ENCODE peak calls at places on chromosomes 1 and 21, in ten cellular contexts. P is heart left ventricle, M is spleen, V is IMR-90, T is body of pancreas, I is adrenal gland, H is testis, F is Peyer's patch, Z is tibial nerve, R is right lobe of liver. L is an unnamed sample.

GRCh38 chr1:11528636-11529121 is 49.7 kb downstream of the DISP3 start:
- DNase-seq in Z (no peak), F (no peak), I (no peak), P (no peak), H (no peak), M (no peak), V (no peak), T (no peak), R (no peak), L (no peak)

GRCh38 chr1:190975827-190976226 is 498.2 kb upstream of the BRINP3 start:
- DNase-seq in I (no peak), R (no peak), V (no peak), F (no peak), M (no peak), T (no peak), P (no peak), H (no peak), Z (no peak), L (no peak)

GRCh38 chr1:218665216-218665615 is 320.1 kb downstream of the TGFB2 start:
- DNase-seq in V (peak; percentile 61), F (no peak), T (peak; percentile 16), P (peak; percentile 71), R (no peak), I (peak; percentile 55), M (no peak), Z (peak; percentile 37), H (peak; percentile 61), L (peak; percentile 42)

GRCh38 chr1:242030071-242030470 is 31.2 kb upstream of the MAP1LC3C start:
- DNase-seq in R (no peak), M (no peak), V (no peak), T (no peak), F (no peak), H (no peak), I (no peak), Z (no peak), P (no peak), L (no peak)

GRCh38 chr1:42943166-42943565 is 15.5 kb downstream of the SLC2A1 start:
- DNase-seq in I (peak; percentile 38), P (peak; percentile 83), Z (no peak), R (no peak), M (peak; percentile 74), F (peak; percentile 76), V (no peak), H (peak; percentile 92), T (peak; percentile 96), L (no peak)

GRCh38 chr1:243287652-243288051 is 31.8 kb downstream of the SDCCAG8 start:
- DNase-seq in F (no peak), I (no peak), V (peak; percentile 93), Z (no peak), R (no peak), T (no peak), H (no peak), M (no peak), P (no peak), L (no peak)

GRCh38 chr21:46622226-46622625 is 13.2 kb upstream of the PRMT2 start:
- DNase-seq in Z (no peak), M (no peak), V (no peak), R (no peak), H (peak; percentile 72), T (peak; percentile 40), P (peak; percentile 62), F (peak; percentile 57), I (no peak), L (peak; percentile 75)

GRCh38 chr1:118963456-118964430 is 24.4 kb downstream of the TBX15 start:
- DNase-seq in P (no peak), M (no peak), V (peak; percentile 30), F (peak; percentile 56), Z (no peak), R (peak; percentile 34), H (no peak), I (no peak), T (no peak), L (no peak)

GRCh38 chr21:45120975-45121374 is 46.6 kb downstream of the ADARB1 start:
- DNase-seq in R (no peak), H (no peak), M (no peak), T (no peak), P (no peak), Z (no peak), I (no peak), V (no peak), F (no peak), L (no peak)

GRCh38 chr1:178146456-178146855 is 52.6 kb downstream of the RASAL2 start:
- DNase-seq in F (no peak), T (no peak), V (no peak), R (no peak), P (no peak), I (no peak), Z (no peak), H (no peak), M (no peak), L (no peak)

DNA sequence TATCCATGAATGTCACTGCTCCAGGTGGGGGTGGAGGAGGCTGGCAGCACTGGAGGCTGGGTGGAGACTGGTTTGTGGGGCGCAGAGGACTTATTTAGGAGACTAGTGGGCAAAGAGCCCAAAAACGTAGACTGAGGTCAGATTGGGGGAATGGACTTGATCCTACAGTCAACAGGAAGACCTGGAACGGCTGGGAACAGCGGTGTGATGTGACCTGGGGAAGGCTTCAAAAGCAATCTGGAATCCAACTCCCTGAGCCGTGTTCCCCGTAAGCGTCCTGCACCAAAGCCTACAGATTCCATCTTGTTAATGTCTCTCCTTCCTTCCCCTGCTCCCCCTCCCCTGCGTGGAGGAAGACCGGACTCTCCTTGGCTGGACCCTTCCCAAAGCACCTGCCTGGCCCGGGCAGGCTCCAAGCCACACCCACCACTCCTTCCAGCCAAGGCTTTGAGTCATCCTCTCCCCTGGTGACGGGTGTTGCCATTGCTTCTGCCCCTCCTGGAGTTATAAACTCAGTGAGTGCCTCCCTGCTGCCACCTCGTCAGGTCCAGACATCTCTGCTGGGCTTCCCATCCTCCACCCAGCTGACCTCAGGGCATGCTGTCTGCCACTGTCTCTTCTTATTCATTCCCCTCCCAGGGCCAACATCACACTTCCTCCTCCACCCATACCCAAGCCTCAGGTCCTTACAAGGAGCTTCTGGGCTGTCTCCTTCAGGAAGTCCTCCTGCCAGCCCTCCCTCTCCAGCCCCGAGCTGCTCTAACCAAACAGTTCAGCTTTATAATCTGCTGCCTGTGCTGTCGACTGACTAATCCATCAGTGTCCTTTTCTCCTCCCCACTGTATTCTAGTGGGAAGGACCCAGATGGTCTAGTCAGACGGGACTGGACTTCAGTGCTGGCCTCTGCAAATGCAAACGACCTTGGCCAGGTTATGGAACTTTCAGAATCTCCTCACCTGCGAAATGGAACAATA is 1.6 kb upstream of the CLSTN1 start:
- DNase-seq in P (peak; percentile 50), T (peak; percentile 94), Z (no peak), F (peak; percentile 93), H (peak; percentile 26), M (peak; percentile 72), V (peak; percentile 51), I (peak; percentile 79), R (peak; percentile 64), L (peak; percentile 69)
- TF ChIP-seq POLR2A in P (no peak), T (peak; percentile 61), Z (no peak), F (peak; percentile 78), H (no peak), M (no peak), V (no peak), I (no peak), R (no peak), L (no peak)

DNA sequence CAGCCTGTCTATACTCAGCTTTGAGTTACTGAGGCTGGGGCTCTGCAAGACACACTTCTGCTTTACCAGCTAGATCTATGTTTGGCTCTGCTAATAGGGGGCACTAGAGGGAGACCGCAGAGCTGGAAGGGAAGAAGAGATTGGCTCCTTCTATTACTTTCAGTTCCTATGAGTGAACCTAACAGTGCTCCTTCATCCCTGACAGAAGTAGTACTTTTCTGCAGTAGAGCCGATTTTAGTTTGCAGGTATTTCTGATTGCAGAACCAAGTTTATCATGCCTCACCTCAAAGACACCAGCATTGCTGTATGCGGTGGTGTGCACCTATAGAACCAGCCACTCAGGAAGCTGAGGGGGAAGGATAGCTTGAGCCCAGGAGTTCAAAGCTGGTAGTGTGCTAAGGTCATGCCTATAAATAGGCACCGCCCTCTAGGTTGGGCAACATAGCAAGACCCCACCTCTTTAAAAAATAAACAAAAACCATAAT is 5.7 kb upstream of the ZDHHC18 start:
- DNase-seq in T (no peak), V (no peak), H (no peak), R (no peak), P (no peak), I (no peak), M (no peak), Z (no peak), F (peak; percentile 71), L (no peak)
- H3K27ac ChIP-seq in T (no peak overlapping the region), V (no peak overlapping the region), H (no peak overlapping the region), R (no peak overlapping the region), P (no peak overlapping the region), I (no peak overlapping the region), M (peak overlapping the region; percentile 47), Z (no peak overlapping the region), F (no peak overlapping the region), L (no peak overlapping the region)

DNA sequence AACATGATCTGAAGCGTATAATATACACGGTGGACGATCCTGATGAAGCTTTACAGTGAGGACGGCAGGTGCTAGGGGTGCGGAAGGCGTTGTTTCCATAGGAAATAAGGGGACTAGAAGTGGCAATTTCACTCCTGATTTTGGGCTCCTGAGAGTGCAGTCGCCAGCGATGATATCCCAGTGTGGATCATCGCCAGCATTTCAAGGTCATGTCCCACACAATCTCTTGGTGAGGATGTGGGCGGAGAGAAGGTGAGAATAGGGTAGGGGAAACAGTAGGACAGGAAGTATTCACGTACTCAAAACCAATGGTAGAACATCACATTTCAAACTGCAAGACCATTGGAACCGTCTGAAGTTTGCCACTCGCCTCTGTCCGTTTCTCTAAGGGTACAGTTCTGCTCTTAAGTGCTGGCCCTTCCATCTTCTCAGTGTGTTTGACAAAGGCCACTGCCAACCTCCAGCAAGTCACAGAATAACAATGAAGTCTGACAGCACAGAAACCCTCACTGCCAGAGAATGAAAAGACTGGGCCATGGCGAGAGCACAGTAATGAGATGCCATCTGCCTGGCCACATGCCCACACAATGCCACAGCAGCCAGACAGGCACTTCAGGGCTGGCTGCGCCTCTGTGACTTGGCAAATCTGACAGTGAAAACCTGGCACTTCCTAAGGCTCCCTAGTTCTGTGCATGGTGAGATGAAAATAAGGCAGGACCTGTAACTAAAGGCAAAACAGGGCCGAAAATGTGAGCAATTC is 27.9 kb downstream of the PCSK9 start:
- DNase-seq in P (peak; percentile 90), I (no peak), M (peak; percentile 32), R (no peak), F (no peak), H (peak; percentile 38), V (no peak), T (no peak), Z (no peak), L (no peak)
- TF ChIP-seq POLR2A in P (no peak), I (no peak), M (no peak), R (no peak), F (no peak), H (no peak), V (no peak), T (no peak), Z (no peak), L (no peak)

DNA sequence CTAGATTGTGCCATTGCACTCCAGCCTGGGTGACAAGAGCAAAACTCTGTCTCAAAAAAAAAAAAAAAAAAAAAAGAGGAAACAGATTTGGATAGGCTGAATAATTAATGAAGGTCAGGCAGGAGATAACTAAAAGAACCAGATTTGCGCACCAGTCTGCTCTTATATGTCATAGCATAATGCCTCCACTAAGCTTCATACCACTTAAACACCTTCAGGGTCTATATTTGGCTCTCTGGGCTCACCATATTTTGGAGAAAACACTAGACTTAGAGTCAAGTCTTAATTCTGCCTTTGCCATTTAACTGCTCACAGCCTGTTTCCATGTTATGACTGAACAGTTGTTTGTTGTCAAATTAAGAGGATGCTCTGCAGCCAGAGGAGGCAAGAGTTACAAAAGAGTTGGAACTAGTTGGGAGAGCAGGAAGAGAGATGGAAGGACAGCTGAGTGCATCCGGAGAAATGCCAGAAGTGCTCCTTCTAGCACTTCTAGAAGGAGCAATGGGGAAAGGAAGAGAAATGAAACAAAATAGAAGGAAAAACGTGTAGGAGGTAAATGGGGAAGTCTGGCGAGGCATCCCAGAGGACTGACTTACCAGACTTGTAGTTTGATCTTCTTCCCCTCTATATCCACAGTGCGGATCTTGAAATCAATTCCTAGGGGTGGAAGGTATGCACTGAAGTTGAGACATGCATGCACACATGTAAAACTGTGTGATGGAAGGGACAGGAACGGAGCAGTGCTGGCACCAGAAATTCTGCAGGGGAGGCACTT is 1.8 kb downstream of the RAB13 start:
- DNase-seq in H (no peak), R (no peak), T (no peak), P (no peak), F (no peak), I (no peak), V (no peak), M (no peak), Z (no peak), L (no peak)
- H3K27ac ChIP-seq in H (no peak overlapping the region), R (no peak overlapping the region), T (no peak overlapping the region), P (no peak overlapping the region), F (peak overlapping the region; percentile 80), I (peak overlapping the region; percentile 46), V (peak overlapping the region; percentile 35), M (peak overlapping the region; percentile 84), Z (peak overlapping the region; percentile 93), L (no peak overlapping the region)

L was measured in ovary.